ENCODE peak calls at places on chromosomes 7 and 10, in six cellular contexts. J is CD8-positive, alpha-beta memory T cell; N is OCI-LY7; A is SJCRH30; P is effector memory CD4-positive, alpha-beta T cell; I is trophoblast cell. B is an unnamed sample. For H3K4me1, the result is how much of the 10 kb centered on the place peaks cover.

GRCh38 chr7:55019329-55019690 is 493 bp downstream of the EGFR start:
- DNase-seq in I (peak), A (no peak), J (no peak), P (no peak), N (no peak), B (no peak)

GRCh38 chr7:82598958-82599357 is 155.4 kb upstream of the CACNA2D1 start:
- DNase-seq in N (no peak), A (no peak), I (no peak), J (no peak), P (no peak), B (no peak)

GRCh38 chr7:29146082-29146706 is at the start of gene CPVL:
- DNase-seq in N (no peak), A (peak), I (peak), J (no peak), P (no peak), B (no peak)

GRCh38 chr10:50248057-50248456 is 3.3 kb downstream of the ASAH2 start:
- DNase-seq in P (no peak), J (no peak), I (no peak), N (no peak), A (no peak), B (no peak)

GRCh38 chr10:117461766-117462423 is 80.7 kb upstream of the EMX2 start:
- DNase-seq in P (no peak), A (no peak), N (no peak), I (peak), J (no peak), B (no peak)

GRCh38 chr7:46432666-46433065 is 511.6 kb upstream of the IGFBP3 start:
- DNase-seq in J (no peak), P (no peak), I (no peak), N (no peak), A (no peak), B (no peak)

GRCh38 chr10:30727524-30727923 is 98.0 kb upstream of the LYZL2 start:
- DNase-seq in N (no peak), J (no peak), I (no peak), P (no peak), A (no peak), B (no peak)

GRCh38 chr7:136086712-136087111 is 109.6 kb upstream of the MTPN start:
- DNase-seq in J (no peak), I (peak), A (peak), N (peak), P (peak), B (peak)

GRCh38 chr10:97914837-97915211 is 65.2 kb downstream of the GOLGA7B start:
- DNase-seq in N (peak), J (peak), I (peak), A (peak), P (peak), B (peak)

GRCh38 chr10:110226926-110227641 is 19.7 kb downstream of the MXI1 start:
- DNase-seq in I (peak), P (peak), A (peak), N (no peak), J (peak), B (peak)

GRCh38 chr10:129525408-129525807 is 58.4 kb downstream of the MGMT start:
- DNase-seq in P (no peak), N (no peak), A (no peak), I (no peak), J (no peak), B (no peak)

GRCh38 chr7:130897515-130898419 is 163.8 kb upstream of the KLF14 start:
- DNase-seq in I (no peak), P (no peak), J (no peak), A (no peak), N (peak), B (no peak)

GRCh38 chr7:130912086-130912909 is 178.3 kb upstream of the KLF14 start:
- DNase-seq in I (no peak), A (peak), P (no peak), N (peak), J (no peak), B (no peak)

GRCh38 chr10:35822316-35822715 is 180.2 kb upstream of the FZD8 start:
- DNase-seq in P (no peak), I (no peak), N (no peak), A (peak), J (no peak), B (no peak)

GRCh38 chr10:86770412-86770960 is 14.1 kb downstream of the BMPR1A start:
- DNase-seq in N (no peak), I (no peak), A (no peak), J (no peak), P (no peak), B (peak)

GRCh38 chr10:86775859-86776180 is 19.4 kb downstream of the BMPR1A start:
- DNase-seq in N (no peak), J (no peak), I (no peak), A (no peak), P (no peak), B (no peak)

GRCh38 chr10:86769991-86770390 is 13.6 kb downstream of the BMPR1A start:
- DNase-seq in P (no peak), N (no peak), A (no peak), I (no peak), J (no peak), B (no peak)

GRCh38 chr10:86775056-86775858 is 18.8 kb downstream of the BMPR1A start:
- DNase-seq in A (no peak), P (no peak), J (no peak), I (no peak), N (no peak), B (no peak)

GRCh38 chr10:86773486-86773885 is 17.1 kb downstream of the BMPR1A start:
- DNase-seq in I (no peak), A (no peak), N (no peak), J (no peak), P (no peak), B (no peak)
- H3K4me1 ChIP-seq in I (under half), A (under half), N (under half), J (under half), P (under half), B (under half)

DNA sequence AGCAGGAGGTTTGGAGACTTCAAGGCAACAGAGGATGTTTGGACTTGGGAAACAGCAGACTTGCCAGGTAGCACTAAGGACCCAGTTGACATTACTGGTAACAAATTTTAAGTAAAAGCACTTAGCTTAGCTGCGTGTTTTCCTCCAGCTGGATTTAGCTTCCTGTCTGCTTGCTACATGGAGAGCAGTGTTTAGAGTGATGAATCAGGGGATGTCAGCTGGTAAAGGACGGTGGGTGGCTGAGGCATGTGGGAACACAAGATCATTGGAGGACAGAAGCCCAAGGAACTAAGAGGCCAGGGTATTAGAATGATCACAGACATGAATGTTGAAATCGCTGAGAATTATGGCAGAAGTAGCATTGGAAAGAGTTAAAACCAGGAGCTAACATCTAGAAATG is 34.2 kb downstream of the CALD1 start:
- DNase-seq in A (no peak), J (no peak), I (no peak), P (no peak), N (no peak), B (no peak)
- H3K4me1 ChIP-seq in A (under half), J (under half), I (under half), P (under half), N (under half), B (under half)

DNA sequence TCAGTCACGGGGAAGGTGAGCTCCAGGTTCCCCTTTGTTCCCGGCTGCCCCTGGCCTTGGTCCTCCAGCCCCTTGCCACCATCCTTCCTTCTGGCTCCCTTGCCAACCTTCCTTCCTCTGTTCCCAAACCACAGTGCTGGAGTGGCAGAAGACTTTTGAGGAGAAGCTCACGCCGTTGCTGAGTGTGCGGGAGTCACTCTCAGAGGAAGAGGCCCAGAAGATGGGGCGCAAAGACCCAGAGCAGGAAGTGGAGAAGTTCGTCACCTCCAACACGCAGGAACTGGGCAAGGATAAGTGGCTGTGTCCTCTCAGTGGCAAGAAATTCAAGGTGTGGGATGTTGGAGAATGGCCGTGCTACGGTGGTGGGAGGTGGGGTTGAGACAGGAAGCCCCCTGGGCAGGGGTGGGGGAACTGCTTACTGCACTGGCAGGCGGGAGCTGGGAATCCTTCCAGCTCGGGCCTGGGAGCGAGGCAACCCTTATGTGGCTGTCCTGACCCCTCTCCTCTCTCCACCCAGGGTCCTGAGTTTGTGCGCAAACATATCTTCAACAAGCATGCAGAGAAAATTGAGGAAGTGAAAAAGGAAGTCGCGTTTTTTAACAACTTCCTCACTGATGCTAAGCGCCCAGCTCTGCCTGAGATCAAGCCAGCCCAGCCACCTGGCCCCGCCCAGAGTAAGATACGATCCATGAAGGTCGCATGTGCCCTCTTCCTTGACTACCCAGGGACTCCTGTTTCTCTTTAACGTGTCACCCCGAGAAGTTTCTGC is 2.1 kb downstream of the UFSP1 start:
- DNase-seq in P (peak), A (no peak), I (peak), J (peak), N (peak), B (peak)
- H3K4me1 ChIP-seq in P (under half), A (under half), I (under half), J (under half), N (under half), B (under half)

DNA sequence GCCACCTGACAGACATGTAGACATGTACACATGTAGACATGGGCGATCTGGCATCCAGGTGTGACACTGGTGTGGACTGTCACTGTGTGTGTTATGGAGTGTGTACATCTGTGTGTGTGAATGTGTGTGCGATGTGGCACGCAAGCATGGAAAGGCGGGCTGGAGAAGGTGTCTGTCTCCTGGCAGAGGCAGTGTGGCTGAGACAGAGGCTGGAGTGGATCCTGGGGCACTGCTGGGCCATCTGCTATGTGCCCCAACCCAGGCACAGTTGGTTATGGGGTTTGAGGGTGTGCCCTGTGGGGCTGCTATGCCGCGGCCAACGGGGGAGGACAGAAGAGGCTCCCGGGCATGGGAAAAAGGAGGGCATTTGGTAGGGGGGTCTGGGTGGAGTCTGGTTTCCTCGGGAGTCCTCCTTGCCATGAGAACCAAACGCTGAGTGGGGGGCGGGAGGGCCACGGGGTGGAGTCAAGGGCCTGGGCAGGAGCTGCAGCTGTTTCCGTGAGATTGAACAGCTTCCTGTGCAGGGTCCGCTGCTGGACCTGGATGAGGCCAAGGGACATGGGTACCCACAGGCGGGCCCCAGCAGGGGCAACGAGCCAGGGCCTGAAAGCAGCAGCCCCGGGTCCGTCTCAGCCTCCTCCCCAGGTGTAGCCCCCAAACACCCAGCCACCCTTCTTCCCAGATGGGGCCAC is 1.3 kb downstream of the ELN start:
- DNase-seq in A (peak), J (no peak), P (no peak), I (no peak), N (no peak), B (no peak)
- H3K4me1 ChIP-seq in A (under half), J (under half), P (under half), I (under half), N (under half), B (under half)

GRCh38 chr10:6320320-6321010 is 117.7 kb downstream of the PFKFB3 start:
- DNase-seq in N (peak), J (no peak), P (no peak), A (no peak), I (no peak), B (no peak)
- H3K4me1 ChIP-seq in N (half or more), J (under half), P (under half), A (under half), I (under half), B (under half)